ENCODE peak calls at places on chromosome 22, in five cellular contexts. B is NAMALWA; S is stimulated activated CD4-positive, alpha-beta T cell treated with anti-CD3 and anti-CD28 coated beads, Interleukin-2, amount 100 ng/mL, for 24 hours; I is aorta; H is NCI-H146. R is an unnamed sample.

GRCh38 chr22:27801616-27802388 is at the start of gene MN1:
- DNase-seq in H (no peak), B (no peak), S (peak), I (peak), R (peak)

GRCh38 chr22:22959147-22959827 is 71.7 kb downstream of the IGLL5 start:
- DNase-seq in H (peak), I (peak), S (peak), B (peak), R (peak)

GRCh38 chr22:19853879-19854777 is 546 bp downstream of the GNB1L start:
- DNase-seq in I (peak), B (peak), S (no peak), H (peak), R (peak)

GRCh38 chr22:45502215-45503070 is at the start of gene FBLN1:
- DNase-seq in B (no peak), I (peak), S (peak), H (peak), R (peak)

GRCh38 chr22:20750461-20751184 is 23.3 kb upstream of the SERPIND1 start:
- DNase-seq in S (peak), I (peak), H (no peak), B (peak), R (peak)

GRCh38 chr22:21753374-21754111 is 17.9 kb upstream of the YPEL1 start:
- DNase-seq in S (no peak), B (no peak), H (no peak), I (no peak), R (peak)

GRCh38 chr22:24550028-24550901 is 4.7 kb downstream of the GUCD1 start:
- DNase-seq in I (no peak), S (no peak), H (no peak), B (no peak), R (no peak)

GRCh38 chr22:17777005-17777716 is 2.9 kb upstream of the BID start:
- DNase-seq in H (no peak), I (peak), S (peak), B (peak), R (no peak)

GRCh38 chr22:25193130-25193529 is 6.5 kb upstream of the CRYBB3 start:
- DNase-seq in H (no peak), I (no peak), B (no peak), S (no peak), R (no peak)

GRCh38 chr22:49856343-49856742 is 2.7 kb downstream of the ZBED4 start:
- DNase-seq in I (no peak), B (no peak), S (no peak), H (no peak), R (no peak)

GRCh38 chr22:28373841-28374240 is 305.8 kb downstream of the TTC28 start:
- DNase-seq in S (no peak), H (no peak), B (no peak), I (no peak), R (no peak)

GRCh38 chr22:28810839-28811491 is 10.6 kb upstream of the XBP1 start:
- DNase-seq in B (no peak), S (no peak), H (no peak), I (no peak), R (no peak)

GRCh38 chr22:40434101-40434500 is 63.7 kb downstream of the SGSM3 start:
- DNase-seq in H (no peak), I (no peak), S (no peak), B (no peak), R (no peak)

GRCh38 chr22:19878461-19879247 is 24.0 kb upstream of the GNB1L start:
- DNase-seq in I (peak), B (no peak), S (no peak), H (no peak), R (no peak)

GRCh38 chr22:45953178-45953577 is 23.8 kb downstream of the WNT7B start:
- DNase-seq in S (no peak), H (no peak), B (no peak), I (no peak), R (no peak)

GRCh38 chr22:43567691-43568308 is 156.0 kb downstream of the MPPED1 start:
- DNase-seq in H (no peak), B (no peak), S (no peak), I (no peak), R (no peak)

GRCh38 chr22:40499187-40499753 is 128.9 kb downstream of the SGSM3 start:
- DNase-seq in H (no peak), B (no peak), I (no peak), S (no peak), R (peak)

GRCh38 chr22:25053153-25053805 is 100.8 kb downstream of the KIAA1671 start:
- DNase-seq in B (no peak), H (no peak), S (no peak), I (no peak), R (no peak)

GRCh38 chr22:46245515-46245914 is 4.6 kb downstream of the CDPF1 start:
- DNase-seq in H (peak), B (no peak), S (no peak), I (no peak), R (peak)

GRCh38 chr22:48738204-48738980 is 1089.3 kb downstream of the BRD1 start:
- DNase-seq in S (no peak), I (peak), H (no peak), B (no peak), R (no peak)

GRCh38 chr22:46791201-46791731 is 28.8 kb downstream of the TBC1D22A start:
- DNase-seq in I (peak), B (peak), H (no peak), S (peak), R (no peak)